ENCODE peak calls at places on chromosomes 2 and 18, in four cellular contexts. T is OCI-LY7, W is AG04450, Y is lower lobe of right lung. S is an unnamed sample. For H3K9me3, the result is how much of the 10 kb centered on the place peaks cover.

GRCh38 chr2:32882911-32883810 is 63.6 kb upstream of the LTBP1 start:
- DNase-seq in Y (no peak), T (no peak), W (peak), S (no peak)

GRCh38 chr2:23354554-23354953 is 30.4 kb upstream of the KLHL29 start:
- DNase-seq in T (no peak), Y (no peak), W (no peak), S (no peak)

GRCh38 chr18:24584205-24584604 is 123.8 kb downstream of the HRH4 start:
- DNase-seq in Y (no peak), T (no peak), W (no peak), S (no peak)

GRCh38 chr2:5839563-5839962 is 147.4 kb downstream of the SOX11 start:
- DNase-seq in T (no peak), Y (no peak), W (no peak), S (no peak)

GRCh38 chr18:3453540-3454364 is 3.8 kb downstream of the TGIF1 start:
- DNase-seq in W (peak), T (peak), Y (peak), S (peak)

GRCh38 chr2:70086278-70086837 is 919 bp upstream of the PCBP1 start:
- DNase-seq in W (peak), T (peak), Y (peak), S (no peak)

GRCh38 chr2:133171396-133172004 is 396.8 kb downstream of the NCKAP5 start:
- DNase-seq in T (peak), Y (no peak), W (peak), S (peak)

GRCh38 chr2:3483227-3483985 is 35.9 kb downstream of the ADI1 start:
- DNase-seq in T (no peak), Y (peak), W (peak), S (no peak)

GRCh38 chr2:139165041-139165440 is 384.9 kb upstream of the NXPH2 start:
- DNase-seq in T (no peak), W (no peak), Y (no peak), S (no peak)

GRCh38 chr18:36424741-36425142 is 127.2 kb downstream of the FHOD3 start:
- DNase-seq in T (no peak), W (no peak), Y (no peak), S (no peak)

GRCh38 chr2:53437371-53437770 is 330.2 kb upstream of the CHAC2 start:
- DNase-seq in W (no peak), T (no peak), Y (no peak), S (no peak)

GRCh38 chr2:12032975-12033374 is 286.5 kb downstream of the LPIN1 start:
- DNase-seq in Y (no peak), W (no peak), T (no peak), S (no peak)

GRCh38 chr2:20326163-20326780 is 24.4 kb downstream of the PUM2 start:
- DNase-seq in Y (no peak), W (peak), T (peak), S (no peak)

GRCh38 chr18:37222383-37223378 is 342.9 kb downstream of the CELF4 start:
- DNase-seq in T (no peak), W (no peak), Y (no peak), S (no peak)

GRCh38 chr18:66792466-66792865 is 188.6 kb upstream of the CDH19 start:
- DNase-seq in W (no peak), Y (no peak), T (no peak), S (no peak)

GRCh38 chr2:120625865-120626560 is 109.7 kb upstream of the GLI2 start:
- DNase-seq in T (no peak), W (no peak), Y (peak), S (no peak)

GRCh38 chr2:138213079-138213478 is 248.8 kb downstream of the HNMT start:
- DNase-seq in Y (no peak), T (no peak), W (no peak), S (no peak)

GRCh38 chr2:28463211-28463610 is 32.6 kb upstream of the PLB1 start:
- DNase-seq in Y (no peak), W (no peak), T (no peak), S (no peak)

GRCh38 chr18:37481491-37481890 is 84.1 kb downstream of the CELF4 start:
- DNase-seq in T (no peak), Y (no peak), W (no peak), S (no peak)

GRCh38 chr2:122639176-122639575 is 883.7 kb downstream of the TSN start:
- DNase-seq in W (no peak), Y (no peak), T (no peak), S (no peak)

GRCh38 chr18:61464551-61465102 is 131.4 kb downstream of the CDH20 start:
- DNase-seq in T (no peak), Y (no peak), W (no peak), S (no peak)

GRCh38 chr2:221304916-221305315 is 267.2 kb downstream of the EPHA4 start:
- DNase-seq in W (no peak), Y (no peak), T (peak), S (no peak)

GRCh38 chr2:165693838-165694237 is 100.2 kb downstream of the GALNT3 start:
- DNase-seq in W (no peak), T (no peak), Y (no peak), S (no peak)

GRCh38 chr2:69149631-69150215 is 136.7 kb downstream of the ANTXR1 start:
- DNase-seq in Y (no peak), T (no peak), W (no peak), S (no peak)

GRCh38 chr2:50863218-50863617 is 168.7 kb downstream of the NRXN1 start:
- DNase-seq in W (no peak), T (peak), Y (no peak), S (no peak)

GRCh38 chr2:201470821-201471731 is 19.5 kb downstream of the STRADB start:
- DNase-seq in T (no peak), Y (no peak), W (no peak), S (no peak)

GRCh38 chr2:144409241-144409640 is 110.7 kb downstream of the ZEB2 start:
- DNase-seq in Y (no peak), W (no peak), T (no peak), S (no peak)

GRCh38 chr18:14965553-14965952 is 217.6 kb downstream of the ANKRD30B start:
- DNase-seq in Y (no peak), W (no peak), T (no peak), S (no peak)

GRCh38 chr18:14974088-14974487 is 226.1 kb downstream of the ANKRD30B start:
- DNase-seq in Y (no peak), W (no peak), T (no peak), S (no peak)

GRCh38 chr18:14971461-14972185 is 223.7 kb downstream of the ANKRD30B start:
- DNase-seq in W (no peak), T (no peak), Y (no peak), S (no peak)

GRCh38 chr18:14969507-14969906 is 221.5 kb downstream of the ANKRD30B start:
- DNase-seq in W (no peak), T (no peak), Y (no peak), S (no peak)

DNA sequence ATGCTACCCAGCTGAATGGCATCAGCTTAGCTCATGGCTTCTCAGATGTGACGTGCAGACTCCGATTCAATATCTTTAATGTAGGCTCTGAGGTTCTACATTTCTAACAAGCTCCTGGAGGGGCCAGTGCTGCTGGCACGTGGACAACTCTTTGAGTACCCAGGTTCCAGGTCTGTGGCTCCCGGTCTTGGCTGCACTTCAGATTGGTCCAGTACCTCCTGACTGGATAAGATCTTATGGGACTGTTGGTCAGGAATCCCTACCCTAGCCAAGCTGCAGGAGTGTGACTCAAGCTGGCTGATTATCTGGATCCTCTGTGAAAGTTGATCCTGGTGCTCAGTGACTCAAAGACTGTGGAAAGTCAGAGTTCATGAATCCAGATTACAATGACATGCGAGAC is 222.1 kb downstream of the ANKRD30B start:
- DNase-seq in T (no peak), Y (no peak), W (no peak), S (no peak)
- H3K9me3 ChIP-seq in T (under half), Y (under half), W (half or more), S (under half)

DNA sequence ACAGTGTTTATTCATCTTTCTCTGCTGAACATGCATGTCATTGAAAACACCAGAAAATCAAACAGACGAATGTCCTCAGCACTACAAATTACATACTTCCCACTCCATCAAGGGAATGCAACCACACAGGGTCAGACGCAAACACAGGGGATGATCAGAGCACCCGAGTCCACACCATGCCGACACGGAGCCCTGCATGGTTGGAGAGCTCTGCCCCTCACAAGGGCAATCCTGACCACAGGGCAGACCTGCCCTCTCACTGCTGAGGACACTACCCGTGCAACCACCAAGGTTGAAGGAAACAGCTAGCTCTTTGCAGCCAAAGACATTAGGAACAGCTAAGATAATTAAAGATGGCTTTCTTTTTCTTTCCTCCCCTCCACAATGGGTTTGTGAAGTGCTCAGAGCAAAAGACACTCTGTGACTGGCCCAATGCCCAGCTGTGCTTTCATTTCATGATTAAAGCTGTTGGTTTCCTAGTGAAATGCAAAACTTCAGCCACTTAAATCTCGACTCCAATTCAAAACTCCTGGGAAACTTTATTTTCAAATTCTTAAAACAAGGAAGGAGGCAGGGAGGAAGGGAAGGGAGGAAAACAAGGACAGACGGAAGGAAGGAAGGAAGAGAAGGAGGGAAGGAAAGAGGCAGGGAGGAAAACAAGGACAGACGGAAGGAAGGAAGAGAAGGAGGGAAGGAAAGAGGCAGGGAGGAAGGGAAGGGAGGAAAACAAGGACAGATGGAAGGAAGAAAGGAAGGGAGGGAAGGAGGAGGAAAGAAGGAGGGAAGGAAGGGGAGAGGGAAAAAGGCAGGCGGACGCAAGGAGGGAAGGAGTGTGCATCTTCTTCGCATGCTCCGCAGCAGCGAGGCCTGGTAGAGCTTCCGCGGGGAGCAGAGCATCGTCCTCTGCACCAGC is 65.8 kb downstream of the NDUFA10 start:
- DNase-seq in Y (no peak), T (no peak), W (no peak), S (no peak)
- H3K27ac ChIP-seq in Y (no peak), T (no peak), W (no peak), S (peak)

DNA sequence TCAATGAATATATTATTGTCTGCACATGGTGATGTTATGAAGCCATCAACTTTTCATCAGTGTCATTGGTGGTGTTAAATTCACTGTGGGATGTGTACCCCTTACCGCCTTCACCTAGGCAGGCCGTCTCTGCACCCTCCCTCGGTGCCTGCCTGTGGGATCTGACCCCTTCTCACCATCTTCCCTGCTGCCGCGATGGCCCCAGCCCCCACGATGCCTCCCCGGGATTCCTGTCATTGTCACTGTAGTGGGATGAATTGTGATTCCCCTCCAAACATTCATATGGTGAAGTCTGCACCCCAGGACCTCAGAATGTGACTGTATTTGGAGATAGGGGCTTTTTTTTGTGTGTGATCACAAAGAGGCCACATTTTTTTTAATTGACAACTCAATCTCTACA is 198.3 kb upstream of the HS6ST1 start:
- DNase-seq in Y (no peak), T (no peak), W (no peak), S (no peak)
- H3K9me3 ChIP-seq in Y (under half), T (under half), W (under half), S (under half)

GRCh38 chr2:18490901-18491300 is 69.6 kb downstream of the RDH14 start:
- DNase-seq in Y (no peak), W (no peak), T (no peak), S (no peak)

GRCh38 chr2:18487266-18487665 is 73.2 kb downstream of the RDH14 start:
- DNase-seq in T (no peak), Y (no peak), W (no peak), S (no peak)

GRCh38 chr2:18492721-18493120 is 67.7 kb downstream of the RDH14 start:
- DNase-seq in W (no peak), Y (no peak), T (no peak), S (no peak)

GRCh38 chr2:18495058-18495457 is 65.4 kb downstream of the RDH14 start:
- DNase-seq in T (no peak), W (no peak), Y (no peak), S (no peak)

DNA sequence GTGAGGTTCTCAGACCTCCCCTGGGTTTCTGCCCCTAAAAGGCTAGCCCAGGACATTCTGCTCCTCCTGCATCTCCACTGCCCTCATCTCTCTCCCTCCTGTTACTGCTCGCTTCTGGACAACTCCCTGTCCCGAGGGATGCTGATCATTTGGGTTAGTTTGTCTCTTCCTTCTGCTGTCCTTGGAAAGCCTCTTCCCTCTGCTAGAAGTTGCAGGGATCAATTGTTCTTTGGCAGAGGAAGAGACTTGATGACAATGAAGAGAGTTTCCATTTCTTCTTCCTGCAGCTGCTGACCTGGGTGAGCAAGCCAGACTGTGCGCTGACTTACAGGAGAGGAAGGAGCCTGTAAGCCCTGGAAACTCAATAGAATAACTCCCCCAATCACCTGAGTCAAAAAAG is 68.9 kb downstream of the RDH14 start:
- DNase-seq in T (no peak), W (no peak), Y (no peak), S (no peak)
- H3K27ac ChIP-seq in T (no peak), W (no peak), Y (no peak), S (no peak)

DNA sequence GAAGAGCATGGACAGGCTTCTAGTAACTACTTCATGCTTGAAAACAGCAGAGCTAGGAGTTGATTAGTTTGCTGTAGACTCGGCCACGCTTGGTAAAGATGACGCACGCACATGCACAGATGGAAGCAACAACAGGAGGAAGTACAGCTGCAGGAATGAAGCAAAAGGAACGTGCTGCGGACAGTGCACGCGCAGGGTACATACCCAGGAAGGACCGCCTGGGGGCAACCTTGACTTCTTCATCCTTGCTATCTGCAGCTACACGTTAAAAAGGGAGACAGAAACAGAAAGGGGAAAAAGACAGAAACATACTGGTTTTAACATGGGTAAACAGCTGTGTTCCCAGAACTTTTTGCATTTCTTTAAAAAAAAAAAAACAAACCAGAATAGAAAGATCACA is 17.7 kb downstream of the SLC66A2 start:
- DNase-seq in T (no peak), Y (peak), W (no peak), S (no peak)
- H3K9me3 ChIP-seq in T (under half), Y (under half), W (under half), S (under half)

GRCh38 chr2:43268066-43268971 is 41.9 kb upstream of the ZFP36L2 start:
- DNase-seq in W (no peak), Y (no peak), T (no peak), S (no peak)

GRCh38 chr2:43269074-43269572 is 42.7 kb upstream of the ZFP36L2 start:
- DNase-seq in T (no peak), Y (peak), W (peak), S (no peak)

GRCh38 chr2:43270461-43270860 is 44.1 kb upstream of the ZFP36L2 start:
- DNase-seq in Y (no peak), W (no peak), T (no peak), S (no peak)

GRCh38 chr2:43270930-43271615 is 44.7 kb upstream of the ZFP36L2 start:
- DNase-seq in T (peak), W (no peak), Y (no peak), S (no peak)

DNA sequence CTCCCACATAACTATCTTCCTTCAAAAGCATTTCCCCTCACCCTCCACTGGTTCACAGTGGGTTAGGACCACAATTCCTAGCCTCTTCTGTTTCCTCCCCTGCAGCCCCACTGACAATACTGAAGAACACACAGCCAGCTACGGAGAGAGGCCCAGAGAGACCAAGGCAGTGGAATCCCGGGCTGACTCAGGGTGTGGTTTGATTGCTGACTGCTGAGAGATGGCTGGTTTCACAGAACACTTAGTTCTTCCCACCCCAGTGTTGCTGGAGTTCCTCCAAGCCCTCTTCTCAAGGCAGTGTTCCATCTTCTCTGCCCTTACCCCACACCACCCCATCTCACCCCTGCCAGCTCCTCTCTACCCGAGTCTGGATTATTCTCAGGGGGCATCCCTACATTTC is 43.3 kb upstream of the ZFP36L2 start:
- DNase-seq in Y (no peak), W (no peak), T (no peak), S (no peak)
- H3K27ac ChIP-seq in Y (peak), W (peak), T (no peak), S (no peak)

GRCh38 chr2:145408980-145409379 is 889.1 kb upstream of the ZEB2 start:
- DNase-seq in Y (no peak), W (no peak), T (no peak), S (no peak)

GRCh38 chr2:145413261-145413660 is 893.3 kb upstream of the ZEB2 start:
- DNase-seq in T (peak), Y (no peak), W (no peak), S (no peak)

GRCh38 chr2:145412155-145412554 is 892.2 kb upstream of the ZEB2 start:
- DNase-seq in Y (no peak), T (peak), W (no peak), S (no peak)

GRCh38 chr2:145410096-145410495 is 890.2 kb upstream of the ZEB2 start:
- DNase-seq in W (no peak), T (no peak), Y (no peak), S (peak)

GRCh38 chr2:145411493-145411892 is 891.6 kb upstream of the ZEB2 start:
- DNase-seq in Y (no peak), W (no peak), T (peak), S (no peak)
- H3K9me3 ChIP-seq in Y (under half), W (under half), T (half or more), S (under half)

GRCh38 chr2:233252227-233252626 is 754 bp downstream of the ATG16L1 start:
- DNase-seq in W (no peak), T (peak), Y (no peak), S (no peak)
- H3K27ac ChIP-seq in W (no peak), T (peak), Y (peak), S (peak)

GRCh38 chr18:14916851-14917250 is 168.9 kb downstream of the ANKRD30B start:
- DNase-seq in T (no peak), Y (no peak), W (no peak), S (no peak)
- H3K9me3 ChIP-seq in T (under half), Y (under half), W (under half), S (under half)

GRCh38 chr2:141498561-141498960 is 632.3 kb downstream of the LRP1B start:
- DNase-seq in Y (no peak), T (no peak), W (no peak), S (no peak)

GRCh38 chr2:141497262-141497661 is 633.6 kb downstream of the LRP1B start:
- DNase-seq in W (no peak), T (no peak), Y (no peak), S (no peak)

GRCh38 chr2:141499123-141499522 is 631.7 kb downstream of the LRP1B start:
- DNase-seq in W (no peak), Y (no peak), T (no peak), S (no peak)

GRCh38 chr2:141506116-141506515 is 624.7 kb downstream of the LRP1B start:
- DNase-seq in W (no peak), T (no peak), Y (no peak), S (no peak)

DNA sequence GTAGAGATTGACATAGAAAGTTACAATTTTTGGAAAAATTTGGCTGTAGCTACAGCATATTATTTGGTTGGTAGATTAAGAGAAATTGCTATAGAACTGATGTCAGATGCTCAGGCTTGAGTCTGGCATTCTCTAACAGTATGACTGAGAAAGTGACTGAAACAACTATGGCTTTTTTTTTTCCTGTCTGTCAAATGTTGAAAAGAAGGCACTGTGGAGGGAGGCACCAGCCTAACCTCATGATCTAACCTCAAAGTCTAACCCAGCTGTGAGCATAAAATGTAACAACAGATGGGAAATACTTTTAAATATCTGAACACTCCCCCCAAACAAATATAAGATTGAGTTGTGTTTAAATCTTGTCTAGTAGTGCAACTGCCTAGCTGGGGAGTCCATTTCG is 629.1 kb downstream of the LRP1B start:
- DNase-seq in W (no peak), T (no peak), Y (no peak), S (no peak)
- H3K27ac ChIP-seq in W (no peak), T (no peak), Y (no peak), S (no peak)